ENCODE peak calls at places on chromosomes 3 and 15, in nine cellular contexts. Q, I, W, S, J, M, X, Y and H are unnamed samples.

GRCh38 chr3:42703695-42704025 is 1.1 kb upstream of the HHATL start:
- DNase-seq in Q (no peak), I (no peak), W (no peak), S (no peak), J (no peak), M (no peak), X (no peak), Y (no peak), H (no peak)

GRCh38 chr15:59176653-59177444 is 29.8 kb upstream of the LDHAL6B start:
- DNase-seq in Q (no peak), I (no peak), W (no peak), S (no peak), J (no peak), M (no peak), X (no peak), Y (no peak), H (no peak)

GRCh38 chr15:95174880-95175279 is 943.5 kb downstream of the MCTP2 start:
- DNase-seq in Q (peak), I (no peak), W (no peak), S (no peak), J (no peak), M (peak), X (no peak), Y (peak), H (no peak)

GRCh38 chr3:59320080-59320479 is 270.3 kb upstream of the CFAP20DC start:
- DNase-seq in Q (peak), I (no peak), W (no peak), S (no peak), J (no peak), M (no peak), X (no peak), Y (no peak), H (no peak)

GRCh38 chr15:74789171-74789627 is 7.3 kb downstream of the CSK start:
- DNase-seq in Q (no peak), I (no peak), W (no peak), S (no peak), J (no peak), M (no peak), X (no peak), Y (no peak), H (no peak)

GRCh38 chr3:98670020-98670419 is 76.6 kb upstream of the CPOX start:
- DNase-seq in Q (no peak), I (no peak), W (no peak), S (no peak), J (no peak), M (no peak), X (no peak), Y (no peak), H (no peak)

GRCh38 chr3:120092444-120092843 is 1.8 kb downstream of the GSK3B start:
- DNase-seq in Q (no peak), I (no peak), W (no peak), S (no peak), J (no peak), M (no peak), X (no peak), Y (no peak), H (no peak)

GRCh38 chr3:120661106-120661962 is 20.7 kb downstream of the HGD start:
- DNase-seq in Q (peak), I (no peak), W (peak), S (no peak), J (no peak), M (peak), X (no peak), Y (no peak), H (no peak)

GRCh38 chr15:91655891-91656290 is 197.6 kb upstream of the SLCO3A1 start:
- DNase-seq in Q (no peak), I (no peak), W (no peak), S (no peak), J (no peak), M (no peak), X (no peak), Y (no peak), H (no peak)

GRCh38 chr15:63474810-63475316 is 29.5 kb upstream of the USP3 start:
- DNase-seq in Q (no peak), I (peak), W (no peak), S (no peak), J (no peak), M (no peak), X (no peak), Y (peak), H (no peak)

GRCh38 chr15:95680693-95681092 is 649.8 kb upstream of the NR2F2 start:
- DNase-seq in Q (no peak), I (no peak), W (peak), S (no peak), J (no peak), M (no peak), X (no peak), Y (no peak), H (no peak)

GRCh38 chr3:194265505-194265892 is 85.6 kb downstream of the CPN2 start:
- DNase-seq in Q (peak), I (peak), W (peak), S (peak), J (peak), M (peak), X (peak), Y (peak), H (peak)

GRCh38 chr3:120496278-120496975 is 45.6 kb upstream of the FSTL1 start:
- DNase-seq in Q (peak), I (peak), W (peak), S (no peak), J (peak), M (peak), X (no peak), Y (peak), H (no peak)

GRCh38 chr3:142501004-142501926 is 53.4 kb upstream of the XRN1 start:
- DNase-seq in Q (peak), I (peak), W (peak), S (no peak), J (peak), M (peak), X (no peak), Y (peak), H (no peak)

GRCh38 chr3:128505771-128506170 is 12.8 kb upstream of the GATA2 start:
- DNase-seq in Q (peak), I (no peak), W (no peak), S (no peak), J (no peak), M (no peak), X (no peak), Y (peak), H (no peak)

GRCh38 chr3:193942516-193943055 is 193.4 kb upstream of the HES1 start:
- DNase-seq in Q (no peak), I (no peak), W (no peak), S (no peak), J (no peak), M (no peak), X (no peak), Y (no peak), H (no peak)

GRCh38 chr3:125119752-125120369 is 64.1 kb upstream of the HEG1 start:
- DNase-seq in Q (no peak), I (peak), W (no peak), S (no peak), J (no peak), M (peak), X (no peak), Y (no peak), H (no peak)

GRCh38 chr3:184656991-184657669 is 54.7 kb downstream of the MAGEF1 start:
- DNase-seq in Q (peak), I (peak), W (peak), S (no peak), J (peak), M (peak), X (no peak), Y (peak), H (no peak)

GRCh38 chr15:96559087-96559486 is 228.6 kb downstream of the NR2F2 start:
- DNase-seq in Q (no peak), I (no peak), W (no peak), S (no peak), J (no peak), M (no peak), X (no peak), Y (no peak), H (no peak)

GRCh38 chr15:31337352-31338031 is 10.9 kb downstream of the KLF13 start:
- DNase-seq in Q (no peak), I (no peak), W (no peak), S (no peak), J (no peak), M (no peak), X (no peak), Y (no peak), H (no peak)

GRCh38 chr3:71304684-71305083 is 278.8 kb downstream of the FOXP1 start:
- DNase-seq in Q (peak), I (peak), W (peak), S (peak), J (peak), M (peak), X (no peak), Y (peak), H (no peak)

GRCh38 chr15:38660726-38661125 is 96.1 kb upstream of the RASGRP1 start:
- DNase-seq in Q (no peak), I (no peak), W (no peak), S (no peak), J (no peak), M (no peak), X (no peak), Y (no peak), H (no peak)

DNA sequence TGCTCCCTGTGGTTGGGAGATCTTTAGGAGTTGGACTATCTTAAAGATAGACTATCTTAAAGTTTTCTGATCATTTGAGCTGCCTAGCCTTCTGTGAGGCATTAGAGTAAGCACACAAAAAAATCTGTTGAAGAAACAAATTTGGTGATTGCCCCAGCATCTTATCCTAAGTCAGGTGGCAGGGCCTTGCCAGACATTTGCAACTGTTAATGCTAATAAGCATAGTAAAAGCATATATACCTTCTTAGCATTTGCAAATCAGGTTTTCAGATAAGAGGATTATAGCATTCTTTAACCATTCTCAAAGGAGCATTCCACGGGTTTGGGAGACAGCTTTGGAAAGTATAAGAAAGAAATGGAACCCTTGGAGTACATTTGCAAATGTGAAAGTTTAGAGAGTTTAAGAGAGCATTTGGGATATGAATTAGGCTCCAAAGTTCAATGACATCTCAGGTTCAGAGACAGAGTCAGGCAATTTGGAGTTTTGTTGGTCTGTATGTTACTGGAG is 61.0 kb downstream of the SEMA6D start:
- DNase-seq in Q (no peak), I (no peak), W (no peak), S (no peak), J (no peak), M (no peak), X (no peak), Y (no peak), H (no peak)
- H3K4me3 ChIP-seq in Q (no peak), I (no peak), W (no peak), S (no peak), J (no peak), M (no peak), X (no peak), Y (no peak), H (no peak)

GRCh38 chr3:179166561-179167201 is 18.5 kb downstream of the PIK3CA start:
- DNase-seq in Q (no peak), I (no peak), W (no peak), S (no peak), J (no peak), M (no peak), X (no peak), Y (no peak), H (no peak)
- H3K4me3 ChIP-seq in Q (no peak), I (no peak), W (no peak), S (no peak), J (no peak), M (no peak), X (no peak), Y (no peak), H (no peak)

GRCh38 chr3:63050548-63050947 is 175.3 kb upstream of the CADPS start:
- DNase-seq in Q (no peak), I (peak), W (no peak), S (no peak), J (no peak), M (no peak), X (no peak), Y (peak), H (no peak)

GRCh38 chr3:63048365-63048764 is 173.1 kb upstream of the CADPS start:
- DNase-seq in Q (no peak), I (peak), W (no peak), S (no peak), J (no peak), M (no peak), X (no peak), Y (peak), H (no peak)

GRCh38 chr3:63048927-63049326 is 173.7 kb upstream of the CADPS start:
- DNase-seq in Q (no peak), I (no peak), W (no peak), S (no peak), J (no peak), M (no peak), X (no peak), Y (no peak), H (no peak)

GRCh38 chr3:63047068-63047467 is 171.9 kb upstream of the CADPS start:
- DNase-seq in Q (no peak), I (no peak), W (no peak), S (no peak), J (no peak), M (no peak), X (no peak), Y (no peak), H (no peak)

GRCh38 chr3:63051920-63052319 is 176.7 kb upstream of the CADPS start:
- DNase-seq in Q (no peak), I (peak), W (no peak), S (no peak), J (peak), M (peak), X (no peak), Y (peak), H (no peak)
- H3K4me3 ChIP-seq in Q (no peak), I (no peak), W (no peak), S (no peak), J (no peak), M (no peak), X (no peak), Y (peak), H (no peak)

DNA sequence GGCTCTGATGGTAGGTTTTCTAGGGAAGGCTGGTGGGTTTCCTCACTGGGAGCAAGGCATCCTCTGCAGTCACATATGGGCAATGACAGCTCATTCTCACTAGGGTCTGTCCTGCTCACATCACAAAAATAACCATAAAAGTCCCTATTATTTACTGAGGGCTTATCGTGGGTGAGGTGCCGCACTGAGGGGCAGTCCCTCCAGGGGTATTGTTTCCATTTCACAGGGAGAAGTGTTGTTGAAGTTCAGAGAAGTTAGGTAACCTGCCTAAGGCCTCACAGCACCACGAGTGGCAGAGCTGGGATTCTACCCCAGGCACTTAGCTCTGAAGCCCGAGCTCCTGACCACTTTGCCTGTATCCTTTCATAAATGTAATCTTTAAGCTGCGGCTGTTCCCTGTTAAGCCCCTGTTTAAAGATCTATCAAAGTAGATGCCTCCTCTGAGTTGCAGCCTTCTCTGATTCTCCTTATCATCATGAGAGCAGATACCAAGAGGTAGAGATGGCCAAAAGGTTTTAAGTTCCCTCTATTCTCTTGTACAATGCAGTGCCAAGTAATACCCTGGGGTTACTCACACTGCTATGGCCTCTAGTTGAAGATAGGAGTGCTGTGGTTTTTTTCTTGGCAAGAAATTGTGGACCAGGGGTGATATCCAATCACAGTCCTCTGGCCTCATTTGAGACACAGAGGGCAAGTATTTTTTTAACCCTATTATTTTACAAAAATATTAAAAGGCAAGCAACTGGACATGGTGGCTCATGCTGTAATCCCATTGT is 107.0 kb downstream of the RPLP1 start:
- DNase-seq in Q (no peak), I (no peak), W (no peak), S (no peak), J (no peak), M (peak), X (no peak), Y (peak), H (no peak)
- H3K4me3 ChIP-seq in Q (no peak), I (no peak), W (no peak), S (no peak), J (no peak), M (no peak), X (no peak), Y (no peak), H (no peak)

GRCh38 chr3:168165390-168166269 is 69.9 kb upstream of the GOLIM4 start:
- DNase-seq in Q (peak), I (peak), W (peak), S (peak), J (peak), M (peak), X (peak), Y (peak), H (no peak)
- H3K4me3 ChIP-seq in Q (no peak), I (no peak), W (no peak), S (no peak), J (no peak), M (no peak), X (no peak), Y (peak), H (no peak)

DNA sequence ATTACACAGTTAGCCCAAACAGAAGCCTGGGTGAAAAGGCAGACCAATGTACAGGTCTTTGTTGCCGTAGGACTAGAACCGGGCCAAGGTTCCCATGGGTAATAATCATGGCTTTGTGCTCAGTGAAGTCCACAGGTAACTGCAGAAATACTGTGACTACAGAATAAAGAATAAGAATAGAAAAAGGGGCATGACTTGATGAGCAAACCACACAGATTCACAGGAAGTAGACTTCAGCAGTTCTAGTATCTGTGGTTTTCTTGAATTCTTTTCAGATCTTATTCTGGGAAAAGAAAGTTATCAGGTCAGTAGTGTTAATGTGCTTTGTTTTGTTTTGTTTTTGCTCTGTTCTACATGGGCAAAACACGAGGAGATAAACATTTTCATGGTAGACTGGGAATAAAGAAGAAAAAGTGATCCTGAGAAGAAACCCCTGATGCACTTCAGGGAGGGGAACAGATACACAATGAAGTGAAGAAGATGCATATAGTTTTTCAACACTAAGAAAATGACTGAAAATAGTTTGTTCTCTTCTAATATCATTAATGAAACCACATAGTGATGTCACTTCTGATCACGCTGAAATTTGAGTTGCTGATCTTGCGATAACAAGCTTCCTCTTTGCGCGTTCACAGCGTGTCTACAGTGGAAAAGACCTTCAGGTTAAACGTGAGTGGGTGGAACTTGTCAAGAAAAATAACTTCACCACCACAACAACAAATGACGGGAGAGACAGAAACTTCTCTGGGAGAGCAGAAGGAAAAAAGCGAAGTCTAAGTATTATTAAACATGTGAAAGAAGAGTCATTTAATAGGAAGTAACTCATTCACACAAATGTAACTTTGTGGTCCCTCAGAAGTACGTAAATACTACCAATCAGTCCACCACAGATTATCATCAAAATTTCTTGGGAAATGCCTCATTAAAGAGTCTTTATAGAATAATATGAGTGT is 315.8 kb upstream of the SATB1 start:
- DNase-seq in Q (no peak), I (no peak), W (no peak), S (no peak), J (no peak), M (no peak), X (no peak), Y (no peak), H (peak)
- H3K4me3 ChIP-seq in Q (no peak), I (no peak), W (no peak), S (no peak), J (no peak), M (no peak), X (no peak), Y (no peak), H (no peak)

GRCh38 chr15:100114526-100114925 is 227.2 kb downstream of the ADAMTS17 start:
- DNase-seq in Q (peak), I (peak), W (peak), S (no peak), J (peak), M (peak), X (no peak), Y (no peak), H (peak)
- H3K4me3 ChIP-seq in Q (peak), I (peak), W (peak), S (peak), J (peak), M (peak), X (no peak), Y (no peak), H (peak)

GRCh38 chr15:84734794-84735479 is 13.5 kb upstream of the ZNF592 start:
- DNase-seq in Q (peak), I (peak), W (peak), S (no peak), J (peak), M (peak), X (peak), Y (no peak), H (peak)
- H3K4me3 ChIP-seq in Q (peak), I (no peak), W (peak), S (no peak), J (peak), M (no peak), X (no peak), Y (no peak), H (no peak)

GRCh38 chr15:88987590-88987950 is 74.4 kb upstream of the MFGE8 start:
- DNase-seq in Q (no peak), I (no peak), W (no peak), S (no peak), J (no peak), M (no peak), X (no peak), Y (no peak), H (no peak)
- H3K4me3 ChIP-seq in Q (no peak), I (no peak), W (no peak), S (no peak), J (no peak), M (no peak), X (no peak), Y (no peak), H (no peak)